ENCODE peak calls at places on chromosomes 2 and 18, in nine cellular contexts. C is spleen, T is brain microvascular endothelial cell, K is fibroblast of pulmonary artery, O is A549, M is astrocyte of the spinal cord, L is upper lobe of right lung, R is kidney epithelial cell, B is fibroblast of mammary gland. P is an unnamed sample.

GRCh38 chr2:220948579-220948978 is 623.5 kb downstream of the EPHA4 start:
- DNase-seq in C (no peak), T (no peak), K (no peak), O (no peak), M (no peak), L (no peak), R (no peak), B (no peak), P (no peak)

GRCh38 chr2:79788952-79789612 is 276.2 kb downstream of the CTNNA2 start:
- DNase-seq in C (no peak), T (no peak), K (no peak), O (no peak), M (no peak), L (no peak), R (no peak), B (no peak), P (no peak)

GRCh38 chr18:68263481-68263880 is 451.4 kb downstream of the TMX3 start:
- DNase-seq in C (no peak), T (peak), K (peak), O (no peak), M (peak), L (no peak), R (no peak), B (peak), P (peak)

GRCh38 chr2:38074775-38075435 is 1.0 kb downstream of the CYP1B1 start:
- DNase-seq in C (peak), T (no peak), K (peak), O (no peak), M (peak), L (peak), R (no peak), B (peak), P (peak)

GRCh38 chr2:135009339-135009738 is 37.9 kb downstream of the MAP3K19 start:
- DNase-seq in C (no peak), T (no peak), K (no peak), O (no peak), M (no peak), L (no peak), R (no peak), B (no peak), P (no peak)

GRCh38 chr18:50182516-50182915 is 12.4 kb downstream of the MYO5B start:
- DNase-seq in C (no peak), T (no peak), K (no peak), O (no peak), M (no peak), L (no peak), R (no peak), B (no peak), P (no peak)

GRCh38 chr2:62475172-62476011 is 30.6 kb downstream of the TMEM17 start:
- DNase-seq in C (peak), T (no peak), K (no peak), O (no peak), M (peak), L (no peak), R (no peak), B (no peak), P (peak)

GRCh38 chr2:181763423-181763822 is 83.1 kb upstream of the NEUROD1 start:
- DNase-seq in C (no peak), T (no peak), K (no peak), O (no peak), M (no peak), L (no peak), R (no peak), B (no peak), P (no peak)

GRCh38 chr2:120310136-120310535 is 35.8 kb upstream of the INHBB start:
- DNase-seq in C (no peak), T (no peak), K (no peak), O (no peak), M (no peak), L (no peak), R (no peak), B (no peak), P (no peak)

GRCh38 chr2:177405029-177405692 is 12.6 kb downstream of the AGPS start:
- DNase-seq in C (no peak), T (no peak), K (no peak), O (no peak), M (no peak), L (no peak), R (no peak), B (no peak), P (no peak)

GRCh38 chr2:37321029-37321682 is 3.5 kb downstream of the PRKD3 start:
- DNase-seq in C (no peak), T (no peak), K (no peak), O (no peak), M (no peak), L (no peak), R (no peak), B (no peak), P (no peak)

GRCh38 chr2:161427413-161428239 is 11.5 kb downstream of the TBR1 start:
- DNase-seq in C (no peak), T (no peak), K (no peak), O (no peak), M (peak), L (no peak), R (no peak), B (peak), P (no peak)

GRCh38 chr2:18664421-18664820 is 75.1 kb upstream of the NT5C1B start:
- DNase-seq in C (no peak), T (no peak), K (no peak), O (no peak), M (no peak), L (no peak), R (no peak), B (no peak), P (no peak)

GRCh38 chr18:7754725-7755181 is 187.6 kb downstream of the PTPRM start:
- DNase-seq in C (no peak), T (peak), K (no peak), O (peak), M (no peak), L (no peak), R (no peak), B (no peak), P (no peak)

GRCh38 chr2:68253211-68254068 is 1.1 kb upstream of the PPP3R1 start:
- DNase-seq in C (no peak), T (no peak), K (no peak), O (no peak), M (peak), L (no peak), R (no peak), B (peak), P (no peak)

GRCh38 chr18:8705280-8705940 is at the start of gene MTCL1:
- DNase-seq in C (peak), T (peak), K (peak), O (peak), M (peak), L (peak), R (no peak), B (peak), P (peak)

GRCh38 chr2:40554665-40555294 is 102.9 kb upstream of the SLC8A1 start:
- DNase-seq in C (no peak), T (peak), K (peak), O (peak), M (peak), L (no peak), R (peak), B (peak), P (peak)

GRCh38 chr18:11064106-11064505 is 85.3 kb downstream of the PIEZO2 start:
- DNase-seq in C (no peak), T (no peak), K (no peak), O (no peak), M (no peak), L (no peak), R (no peak), B (no peak), P (no peak)

GRCh38 chr2:73938761-73939352 is 12.2 kb downstream of the DGUOK start:
- DNase-seq in C (no peak), T (peak), K (peak), O (no peak), M (peak), L (no peak), R (no peak), B (peak), P (peak)

GRCh38 chr2:121804340-121804739 is 48.9 kb downstream of the TSN start:
- DNase-seq in C (no peak), T (peak), K (peak), O (no peak), M (peak), L (no peak), R (peak), B (peak), P (peak)

GRCh38 chr2:121099329-121100318 is 185.4 kb downstream of the TFCP2L1 start:
- DNase-seq in C (peak), T (no peak), K (no peak), O (peak), M (no peak), L (peak), R (no peak), B (no peak), P (no peak)

GRCh38 chr2:181290182-181290581 is 167.0 kb upstream of the ITGA4 start:
- DNase-seq in C (no peak), T (no peak), K (no peak), O (no peak), M (no peak), L (no peak), R (no peak), B (no peak), P (no peak)

GRCh38 chr2:10080536-10081304 is 509 bp upstream of the CYS1 start:
- DNase-seq in C (no peak), T (no peak), K (no peak), O (no peak), M (peak), L (no peak), R (no peak), B (no peak), P (no peak)

GRCh38 chr18:22378672-22379282 is 38.9 kb downstream of the CTAGE1 start:
- DNase-seq in C (no peak), T (peak), K (peak), O (peak), M (peak), L (no peak), R (no peak), B (peak), P (peak)

GRCh38 chr2:19804861-19805260 is 96.9 kb downstream of the TTC32 start:
- DNase-seq in C (no peak), T (no peak), K (no peak), O (no peak), M (no peak), L (no peak), R (no peak), B (no peak), P (no peak)

GRCh38 chr2:28394997-28395333 is 2.3 kb downstream of the FOSL2 start:
- DNase-seq in C (no peak), T (no peak), K (no peak), O (no peak), M (no peak), L (no peak), R (no peak), B (no peak), P (no peak)
- H3K4me3 ChIP-seq in C (peak), T (peak), K (peak), O (peak), M (peak), L (peak), R (peak), B (peak), P (peak)

DNA sequence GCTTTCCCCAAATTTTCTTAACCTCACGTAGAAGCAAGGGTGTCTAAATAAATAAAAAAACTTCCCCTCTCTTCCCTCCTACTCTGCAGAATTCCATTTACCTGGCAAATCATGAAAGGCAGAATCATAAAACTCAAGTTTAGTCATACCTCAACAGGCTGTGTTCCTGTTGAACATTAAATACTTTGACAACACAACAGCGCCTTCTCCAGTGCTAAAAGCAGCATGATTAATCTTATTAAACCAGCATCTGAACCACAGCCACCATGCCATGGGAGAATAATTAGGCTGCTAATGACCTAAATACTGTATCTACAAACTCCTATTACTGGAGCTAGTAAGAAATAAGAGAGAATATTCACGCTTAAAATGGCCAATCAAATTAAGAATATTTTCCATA is 68.1 kb downstream of the CDH2 start:
- DNase-seq in C (no peak), T (no peak), K (peak), O (no peak), M (peak), L (no peak), R (no peak), B (peak), P (peak)
- TF ChIP-seq CTCF in C (no peak), T (no peak), K (no peak), O (peak), M (no peak), L (no peak), R (peak), B (no peak), P (peak)

GRCh38 chr18:56691530-56691929 is 40.4 kb downstream of the WDR7 start:
- DNase-seq in C (no peak), T (no peak), K (no peak), O (no peak), M (no peak), L (no peak), R (no peak), B (no peak), P (no peak)

GRCh38 chr18:56702946-56703345 is 51.8 kb downstream of the WDR7 start:
- DNase-seq in C (no peak), T (peak), K (peak), O (peak), M (peak), L (no peak), R (no peak), B (peak), P (peak)

GRCh38 chr18:56696966-56697365 is 45.8 kb downstream of the WDR7 start:
- DNase-seq in C (no peak), T (peak), K (peak), O (peak), M (no peak), L (no peak), R (no peak), B (peak), P (no peak)
- H3K4me3 ChIP-seq in C (no peak), T (no peak), K (no peak), O (no peak), M (no peak), L (no peak), R (no peak), B (no peak), P (no peak)

DNA sequence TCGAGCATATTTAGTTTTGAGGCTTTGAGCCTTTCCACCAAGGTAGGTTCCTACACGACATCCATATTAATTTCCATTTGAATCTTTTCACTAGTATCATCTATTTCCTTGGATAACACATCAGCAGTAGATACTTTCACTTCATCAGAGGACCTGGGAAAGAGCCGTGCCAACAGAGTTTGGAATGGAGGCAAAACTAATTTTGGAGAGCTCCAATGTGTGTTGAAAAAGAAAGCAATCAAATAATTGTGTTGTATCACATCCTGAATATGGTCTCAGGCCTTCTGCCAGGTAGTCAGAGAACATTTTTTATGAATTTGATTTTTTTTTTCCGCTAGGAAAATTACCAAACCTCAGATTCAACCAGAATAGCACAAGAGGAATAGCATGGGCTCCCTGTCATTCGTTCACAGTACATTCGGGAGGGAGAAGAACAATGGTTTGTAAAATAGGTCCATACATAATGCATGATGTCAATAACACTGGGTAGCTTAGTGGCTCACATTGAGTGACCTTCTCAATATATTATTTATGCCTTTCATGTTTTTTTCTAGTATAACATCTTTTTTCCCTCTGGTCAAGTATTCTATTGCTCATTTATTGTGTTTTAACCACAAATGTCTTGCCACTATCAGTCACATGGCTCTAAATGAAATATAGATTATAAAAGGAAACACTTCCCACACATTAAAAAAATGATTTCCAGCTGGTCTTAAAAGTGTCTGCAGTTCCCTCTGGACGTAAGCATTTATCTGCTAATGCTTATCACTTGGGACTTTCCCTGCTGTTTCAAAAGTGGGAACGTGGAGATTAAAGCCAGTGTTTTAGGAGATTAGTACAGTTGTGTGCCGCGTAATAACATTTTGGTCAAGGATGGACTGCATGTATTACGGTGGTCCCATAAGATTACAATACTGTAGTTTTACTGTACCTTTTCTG is 68.6 kb upstream of the RAPH1 start:
- DNase-seq in C (no peak), T (no peak), K (peak), O (no peak), M (no peak), L (no peak), R (no peak), B (peak), P (peak)
- TF ChIP-seq CTCF in C (no peak), T (no peak), K (no peak), O (no peak), M (no peak), L (no peak), R (no peak), B (no peak), P (no peak)

DNA sequence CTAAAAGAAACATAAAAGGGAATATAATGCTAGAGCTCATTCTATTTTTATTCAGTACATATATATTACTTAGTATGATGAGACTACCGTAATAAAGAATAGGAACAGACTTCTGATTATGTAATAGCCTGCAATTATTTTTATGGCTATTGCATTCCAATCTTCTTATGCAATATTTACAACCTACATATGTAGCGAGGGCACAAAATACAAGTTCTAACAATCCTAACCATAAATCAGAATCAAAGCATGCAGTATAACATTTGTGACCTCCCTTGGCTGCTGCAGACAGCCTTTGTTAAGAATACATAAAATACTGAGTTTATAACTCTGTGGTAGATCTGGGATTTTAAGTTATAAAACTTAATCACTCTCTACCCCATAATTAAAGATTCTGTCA is 177.6 kb downstream of the BABAM2 start:
- DNase-seq in C (no peak), T (no peak), K (no peak), O (no peak), M (no peak), L (no peak), R (no peak), B (no peak), P (peak)
- H3K4me3 ChIP-seq in C (no peak), T (no peak), K (no peak), O (no peak), M (no peak), L (no peak), R (no peak), B (no peak), P (no peak)

DNA sequence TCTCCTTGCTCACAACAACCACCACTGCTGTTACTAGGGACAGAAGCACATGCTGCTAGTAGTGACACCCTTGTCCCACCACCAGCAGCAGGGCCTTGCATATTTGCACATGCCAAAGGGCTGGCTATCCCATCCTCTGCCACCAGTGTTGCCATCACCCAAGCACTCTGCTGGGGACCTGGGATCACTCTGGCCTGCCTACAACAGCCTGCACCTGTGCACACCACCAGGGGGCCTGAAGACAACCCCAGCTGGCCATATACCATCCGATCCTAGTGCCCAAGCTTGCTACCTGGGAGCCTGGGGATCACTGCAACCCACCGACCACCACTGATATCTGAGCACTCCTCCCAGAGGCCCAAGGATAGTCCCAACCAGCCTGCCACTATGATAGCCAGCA is 99.9 kb upstream of the FANCL start:
- DNase-seq in C (no peak), T (no peak), K (no peak), O (no peak), M (no peak), L (no peak), R (no peak), B (no peak), P (no peak)
- TF ChIP-seq CTCF in C (no peak), T (no peak), K (no peak), O (no peak), M (no peak), L (no peak), R (no peak), B (no peak), P (no peak)

GRCh38 chr2:234481301-234481700 is 15.6 kb downstream of the ARL4C start:
- DNase-seq in C (no peak), T (no peak), K (no peak), O (no peak), M (no peak), L (no peak), R (no peak), B (no peak), P (no peak)

GRCh38 chr2:234483568-234484251 is 13.2 kb downstream of the ARL4C start:
- DNase-seq in C (peak), T (peak), K (no peak), O (no peak), M (no peak), L (no peak), R (no peak), B (no peak), P (peak)

GRCh38 chr2:234480337-234480736 is 16.5 kb downstream of the ARL4C start:
- DNase-seq in C (no peak), T (no peak), K (no peak), O (no peak), M (no peak), L (no peak), R (no peak), B (no peak), P (no peak)

GRCh38 chr2:234479465-234479864 is 17.4 kb downstream of the ARL4C start:
- DNase-seq in C (peak), T (no peak), K (no peak), O (no peak), M (no peak), L (no peak), R (no peak), B (no peak), P (no peak)

GRCh38 chr2:234482807-234483206 is 14.1 kb downstream of the ARL4C start:
- DNase-seq in C (no peak), T (no peak), K (no peak), O (no peak), M (no peak), L (no peak), R (no peak), B (no peak), P (peak)
- H3K4me3 ChIP-seq in C (no peak), T (no peak), K (no peak), O (no peak), M (no peak), L (no peak), R (no peak), B (no peak), P (no peak)

GRCh38 chr2:241734208-241734466 is 293 bp upstream of the D2HGDH start:
- DNase-seq in C (no peak), T (no peak), K (no peak), O (no peak), M (no peak), L (no peak), R (no peak), B (no peak), P (no peak)
- TF ChIP-seq CTCF in C (no peak), T (no peak), K (no peak), O (peak), M (no peak), L (peak), R (no peak), B (no peak), P (no peak)

DNA sequence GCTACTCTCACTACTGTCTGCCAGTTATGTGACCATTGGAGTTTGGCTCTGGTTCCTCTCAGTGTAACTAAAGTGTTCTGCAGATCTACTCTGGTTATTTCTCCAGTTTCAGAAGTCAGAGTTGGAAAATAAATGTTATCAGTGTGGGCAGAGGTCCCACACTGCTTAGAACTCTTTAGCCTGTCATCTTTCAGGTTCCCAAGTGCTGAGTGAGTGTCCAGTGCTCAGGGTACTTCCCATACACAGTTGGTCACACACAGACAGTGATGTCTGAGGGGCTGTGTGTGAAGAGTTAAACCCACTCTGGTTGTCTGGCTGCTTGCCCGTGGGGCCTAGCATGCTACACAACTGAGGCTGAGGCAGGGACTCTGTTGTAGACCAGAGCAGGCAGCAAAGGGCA is 421.8 kb upstream of the MEX3C start:
- DNase-seq in C (no peak), T (no peak), K (no peak), O (no peak), M (no peak), L (no peak), R (no peak), B (no peak), P (no peak)
- H3K4me3 ChIP-seq in C (no peak), T (no peak), K (no peak), O (no peak), M (no peak), L (no peak), R (no peak), B (no peak), P (no peak)